ENCODE peak calls at places on chromosomes 2 and 18, in seven cellular contexts. One of them, this sample, is unnamed.

GRCh38 chr2:231470246-231470900 is 6.1 kb upstream of the NCL start:
- DNase-seq in iPS DF 6.9: no peak
- DNase-seq in glutamatergic neuron: no peak
- DNase-seq in naive thymus-derived CD4-positive, alpha-beta T cell: no peak
- DNase-seq in foreskin fibroblast: no peak
- DNase-seq in NCI-H1436: no peak
- DNase-seq in Ammon's horn: no peak
- DNase-seq in this sample: no peak

GRCh38 chr2:9071032-9071431 is 67.5 kb upstream of the MBOAT2 start:
- DNase-seq in iPS DF 6.9: no peak
- DNase-seq in glutamatergic neuron: no peak
- DNase-seq in naive thymus-derived CD4-positive, alpha-beta T cell: no peak
- DNase-seq in foreskin fibroblast: peak
- DNase-seq in NCI-H1436: no peak
- DNase-seq in Ammon's horn: no peak
- DNase-seq in this sample: no peak

GRCh38 chr2:134919360-134920210 is 963 bp downstream of the CCNT2 start:
- DNase-seq in iPS DF 6.9: no peak
- DNase-seq in glutamatergic neuron: no peak
- DNase-seq in naive thymus-derived CD4-positive, alpha-beta T cell: peak
- DNase-seq in foreskin fibroblast: no peak
- DNase-seq in NCI-H1436: peak
- DNase-seq in Ammon's horn: no peak
- DNase-seq in this sample: peak

GRCh38 chr2:235952714-235953113 is 215.5 kb downstream of the GBX2 start:
- DNase-seq in iPS DF 6.9: no peak
- DNase-seq in glutamatergic neuron: no peak
- DNase-seq in naive thymus-derived CD4-positive, alpha-beta T cell: no peak
- DNase-seq in foreskin fibroblast: no peak
- DNase-seq in NCI-H1436: no peak
- DNase-seq in Ammon's horn: no peak
- DNase-seq in this sample: no peak

GRCh38 chr2:3572620-3573019 is 2.4 kb upstream of the RPS7 start:
- DNase-seq in iPS DF 6.9: no peak
- DNase-seq in glutamatergic neuron: no peak
- DNase-seq in naive thymus-derived CD4-positive, alpha-beta T cell: no peak
- DNase-seq in foreskin fibroblast: no peak
- DNase-seq in NCI-H1436: no peak
- DNase-seq in Ammon's horn: no peak
- DNase-seq in this sample: no peak

GRCh38 chr2:63786506-63786905 is 55.2 kb upstream of the UGP2 start:
- DNase-seq in iPS DF 6.9: no peak
- DNase-seq in glutamatergic neuron: no peak
- DNase-seq in naive thymus-derived CD4-positive, alpha-beta T cell: no peak
- DNase-seq in foreskin fibroblast: no peak
- DNase-seq in NCI-H1436: no peak
- DNase-seq in Ammon's horn: no peak
- DNase-seq in this sample: peak

GRCh38 chr2:85183078-85183477 is 49.9 kb downstream of the TCF7L1 start:
- DNase-seq in iPS DF 6.9: no peak
- DNase-seq in glutamatergic neuron: no peak
- DNase-seq in naive thymus-derived CD4-positive, alpha-beta T cell: no peak
- DNase-seq in foreskin fibroblast: peak
- DNase-seq in NCI-H1436: no peak
- DNase-seq in Ammon's horn: no peak
- DNase-seq in this sample: no peak

GRCh38 chr18:77065221-77065981 is 67.2 kb downstream of the MBP start:
- DNase-seq in iPS DF 6.9: no peak
- DNase-seq in glutamatergic neuron: no peak
- DNase-seq in naive thymus-derived CD4-positive, alpha-beta T cell: no peak
- DNase-seq in foreskin fibroblast: peak
- DNase-seq in NCI-H1436: no peak
- DNase-seq in Ammon's horn: peak
- DNase-seq in this sample: peak

GRCh38 chr2:27628767-27629709 is at the start of the genes CCDC121 and GPN1:
- DNase-seq in iPS DF 6.9: peak
- DNase-seq in glutamatergic neuron: peak
- DNase-seq in naive thymus-derived CD4-positive, alpha-beta T cell: peak
- DNase-seq in foreskin fibroblast: peak
- DNase-seq in NCI-H1436: peak
- DNase-seq in Ammon's horn: peak
- DNase-seq in this sample: peak

GRCh38 chr2:130728007-130728454 is 839 bp upstream of the GPR148 start:
- DNase-seq in iPS DF 6.9: no peak
- DNase-seq in glutamatergic neuron: no peak
- DNase-seq in naive thymus-derived CD4-positive, alpha-beta T cell: no peak
- DNase-seq in foreskin fibroblast: no peak
- DNase-seq in NCI-H1436: no peak
- DNase-seq in Ammon's horn: no peak
- DNase-seq in this sample: no peak